ENCODE peak calls at places on chromosomes 11 and 22, in eight cellular contexts. One of them, this sample, is unnamed.

GRCh38 chr11:67382481-67383136 is 9.2 kb upstream of the RAD9A start:
- DNase-seq in Panc1: peak
- DNase-seq in GM23338: peak
- DNase-seq in HL-60: peak
- DNase-seq in transverse colon: peak
- DNase-seq in spleen: peak
- DNase-seq in endothelial cell of umbilical vein: peak
- DNase-seq in stomach: peak
- DNase-seq in this sample: peak

GRCh38 chr11:17553249-17553546 is 6.1 kb downstream of the OTOG start:
- DNase-seq in Panc1: no peak
- DNase-seq in GM23338: no peak
- DNase-seq in HL-60: no peak
- DNase-seq in transverse colon: no peak
- DNase-seq in spleen: peak
- DNase-seq in endothelial cell of umbilical vein: no peak
- DNase-seq in stomach: no peak
- DNase-seq in this sample: no peak

GRCh38 chr11:104092744-104093143 is 56.3 kb downstream of the DDI1 start:
- DNase-seq in Panc1: no peak
- DNase-seq in GM23338: no peak
- DNase-seq in HL-60: no peak
- DNase-seq in transverse colon: no peak
- DNase-seq in spleen: no peak
- DNase-seq in endothelial cell of umbilical vein: peak
- DNase-seq in stomach: no peak
- DNase-seq in this sample: no peak

GRCh38 chr11:106152013-106152412 is 74.6 kb downstream of the AASDHPPT start:
- DNase-seq in Panc1: no peak
- DNase-seq in GM23338: peak
- DNase-seq in HL-60: no peak
- DNase-seq in transverse colon: no peak
- DNase-seq in spleen: no peak
- DNase-seq in endothelial cell of umbilical vein: no peak
- DNase-seq in stomach: peak
- DNase-seq in this sample: peak

GRCh38 chr11:59102259-59102765 is 4.7 kb upstream of the FAM111B start:
- DNase-seq in Panc1: peak
- DNase-seq in GM23338: peak
- DNase-seq in HL-60: peak
- DNase-seq in transverse colon: peak
- DNase-seq in spleen: peak
- DNase-seq in endothelial cell of umbilical vein: peak
- DNase-seq in stomach: peak
- DNase-seq in this sample: peak

GRCh38 chr11:59557940-59558643 is 46.8 kb downstream of the OR4D9 start:
- DNase-seq in Panc1: no peak
- DNase-seq in GM23338: peak
- DNase-seq in HL-60: no peak
- DNase-seq in transverse colon: no peak
- DNase-seq in spleen: no peak
- DNase-seq in endothelial cell of umbilical vein: no peak
- DNase-seq in stomach: no peak
- DNase-seq in this sample: no peak

GRCh38 chr22:28822930-28823481 is 22.6 kb upstream of the XBP1 start:
- DNase-seq in Panc1: no peak
- DNase-seq in GM23338: no peak
- DNase-seq in HL-60: no peak
- DNase-seq in transverse colon: peak
- DNase-seq in spleen: no peak
- DNase-seq in endothelial cell of umbilical vein: no peak
- DNase-seq in stomach: peak
- DNase-seq in this sample: peak

GRCh38 chr11:44987506-44987905 is 36.8 kb upstream of the TP53I11 start:
- DNase-seq in Panc1: no peak
- DNase-seq in GM23338: no peak
- DNase-seq in HL-60: no peak
- DNase-seq in transverse colon: no peak
- DNase-seq in spleen: no peak
- DNase-seq in endothelial cell of umbilical vein: no peak
- DNase-seq in stomach: peak
- DNase-seq in this sample: no peak

GRCh38 chr11:95508219-95508880 is 277.3 kb upstream of the SESN3 start:
- DNase-seq in Panc1: no peak
- DNase-seq in GM23338: peak
- DNase-seq in HL-60: no peak
- DNase-seq in transverse colon: no peak
- DNase-seq in spleen: no peak
- DNase-seq in endothelial cell of umbilical vein: no peak
- DNase-seq in stomach: no peak
- DNase-seq in this sample: no peak

GRCh38 chr11:95512682-95513081 is 276.9 kb downstream of the FAM76B start:
- DNase-seq in Panc1: no peak
- DNase-seq in GM23338: no peak
- DNase-seq in HL-60: no peak
- DNase-seq in transverse colon: peak
- DNase-seq in spleen: no peak
- DNase-seq in endothelial cell of umbilical vein: peak
- DNase-seq in stomach: no peak
- DNase-seq in this sample: peak

GRCh38 chr11:95514386-95515145 is 275.0 kb downstream of the FAM76B start:
- DNase-seq in Panc1: no peak
- DNase-seq in GM23338: no peak
- DNase-seq in HL-60: no peak
- DNase-seq in transverse colon: no peak
- DNase-seq in spleen: no peak
- DNase-seq in endothelial cell of umbilical vein: no peak
- DNase-seq in stomach: no peak
- DNase-seq in this sample: no peak

GRCh38 chr11:95515379-95515778 is 274.2 kb downstream of the FAM76B start:
- DNase-seq in Panc1: no peak
- DNase-seq in GM23338: no peak
- DNase-seq in HL-60: no peak
- DNase-seq in transverse colon: no peak
- DNase-seq in spleen: no peak
- DNase-seq in endothelial cell of umbilical vein: no peak
- DNase-seq in stomach: no peak
- DNase-seq in this sample: no peak

GRCh38 chr11:95512177-95512576 is 277.4 kb downstream of the FAM76B start:
- DNase-seq in Panc1: no peak
- DNase-seq in GM23338: no peak
- DNase-seq in HL-60: no peak
- DNase-seq in transverse colon: peak
- DNase-seq in spleen: no peak
- DNase-seq in endothelial cell of umbilical vein: no peak
- DNase-seq in stomach: no peak
- DNase-seq in this sample: peak
- TF ChIP-seq POLR2AphosphoS5 in Panc1: no peak
- TF ChIP-seq POLR2AphosphoS5 in GM23338: no peak
- TF ChIP-seq POLR2AphosphoS5 in HL-60: no peak
- TF ChIP-seq POLR2AphosphoS5 in transverse colon: peak
- TF ChIP-seq POLR2AphosphoS5 in spleen: no peak
- TF ChIP-seq POLR2AphosphoS5 in endothelial cell of umbilical vein: no peak
- TF ChIP-seq POLR2AphosphoS5 in stomach: peak
- TF ChIP-seq POLR2AphosphoS5 in this sample: no peak

DNA sequence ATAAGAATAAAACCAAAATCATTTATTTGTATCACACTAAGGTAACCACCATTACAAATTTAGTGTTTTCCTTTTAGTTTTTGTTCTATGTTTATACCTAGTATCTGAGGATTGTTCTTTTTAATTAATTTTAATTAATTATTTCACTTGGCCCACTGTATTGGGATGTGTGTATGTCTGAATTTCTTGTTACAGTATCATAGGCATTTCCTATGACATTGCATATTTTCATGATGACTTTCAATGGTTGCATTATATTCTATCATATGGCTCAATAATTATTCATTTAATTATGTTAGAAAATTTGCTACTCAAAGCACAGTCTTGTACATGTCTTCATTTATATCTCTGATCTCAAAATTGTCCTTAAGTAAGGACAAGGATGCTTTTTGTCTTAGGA is 41.0 kb downstream of the C11orf71 start:
- DNase-seq in Panc1: no peak
- DNase-seq in GM23338: no peak
- DNase-seq in HL-60: no peak
- DNase-seq in transverse colon: no peak
- DNase-seq in spleen: no peak
- DNase-seq in endothelial cell of umbilical vein: peak
- DNase-seq in stomach: no peak
- DNase-seq in this sample: no peak
- H3K4me3 ChIP-seq in Panc1: no peak
- H3K4me3 ChIP-seq in GM23338: no peak
- H3K4me3 ChIP-seq in HL-60: no peak
- H3K4me3 ChIP-seq in transverse colon: no peak
- H3K4me3 ChIP-seq in spleen: no peak
- H3K4me3 ChIP-seq in endothelial cell of umbilical vein: no peak
- H3K4me3 ChIP-seq in stomach: no peak
- H3K4me3 ChIP-seq in this sample: no peak

GRCh38 chr22:41123151-41123550 is 30.8 kb downstream of the EP300 start:
- DNase-seq in Panc1: no peak
- DNase-seq in GM23338: no peak
- DNase-seq in HL-60: no peak
- DNase-seq in transverse colon: no peak
- DNase-seq in spleen: no peak
- DNase-seq in endothelial cell of umbilical vein: peak
- DNase-seq in stomach: no peak
- DNase-seq in this sample: no peak

GRCh38 chr22:41116342-41116741 is 23.9 kb downstream of the EP300 start:
- DNase-seq in Panc1: no peak
- DNase-seq in GM23338: no peak
- DNase-seq in HL-60: no peak
- DNase-seq in transverse colon: no peak
- DNase-seq in spleen: no peak
- DNase-seq in endothelial cell of umbilical vein: no peak
- DNase-seq in stomach: no peak
- DNase-seq in this sample: no peak

DNA sequence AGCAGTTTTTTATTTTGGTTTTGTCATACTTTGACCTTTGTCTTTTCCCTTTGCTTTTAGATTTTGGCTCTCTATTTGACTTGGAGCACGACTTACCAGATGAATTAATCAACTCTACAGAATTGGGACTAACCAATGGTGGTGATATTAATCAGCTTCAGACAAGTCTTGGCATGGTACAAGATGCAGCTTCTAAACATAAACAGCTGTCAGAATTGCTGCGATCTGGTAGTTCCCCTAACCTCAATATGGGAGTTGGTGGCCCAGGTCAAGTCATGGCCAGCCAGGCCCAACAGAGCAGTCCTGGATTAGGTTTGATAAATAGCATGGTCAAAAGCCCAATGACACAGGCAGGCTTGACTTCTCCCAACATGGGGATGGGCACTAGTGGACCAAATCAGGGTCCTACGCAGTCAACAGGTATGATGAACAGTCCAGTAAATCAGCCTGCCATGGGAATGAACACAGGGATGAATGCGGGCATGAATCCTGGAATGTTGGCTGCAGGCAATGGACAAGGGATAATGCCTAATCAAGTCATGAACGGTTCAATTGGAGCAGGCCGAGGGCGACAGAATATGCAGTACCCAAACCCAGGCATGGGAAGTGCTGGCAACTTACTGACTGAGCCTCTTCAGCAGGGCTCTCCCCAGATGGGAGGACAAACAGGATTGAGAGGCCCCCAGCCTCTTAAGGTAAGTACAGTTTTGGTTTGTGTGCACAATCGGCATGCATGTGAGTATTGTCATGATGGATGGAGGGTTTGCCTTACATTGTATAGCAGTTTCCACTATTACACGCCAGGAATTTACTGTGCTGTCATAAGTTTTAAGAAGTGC is 25.0 kb downstream of the EP300 start:
- DNase-seq in Panc1: no peak
- DNase-seq in GM23338: no peak
- DNase-seq in HL-60: no peak
- DNase-seq in transverse colon: no peak
- DNase-seq in spleen: no peak
- DNase-seq in endothelial cell of umbilical vein: no peak
- DNase-seq in stomach: no peak
- DNase-seq in this sample: no peak
- TF ChIP-seq POLR2AphosphoS5 in Panc1: no peak
- TF ChIP-seq POLR2AphosphoS5 in GM23338: no peak
- TF ChIP-seq POLR2AphosphoS5 in HL-60: no peak
- TF ChIP-seq POLR2AphosphoS5 in transverse colon: no peak
- TF ChIP-seq POLR2AphosphoS5 in spleen: no peak
- TF ChIP-seq POLR2AphosphoS5 in endothelial cell of umbilical vein: no peak
- TF ChIP-seq POLR2AphosphoS5 in stomach: no peak
- TF ChIP-seq POLR2AphosphoS5 in this sample: no peak

DNA sequence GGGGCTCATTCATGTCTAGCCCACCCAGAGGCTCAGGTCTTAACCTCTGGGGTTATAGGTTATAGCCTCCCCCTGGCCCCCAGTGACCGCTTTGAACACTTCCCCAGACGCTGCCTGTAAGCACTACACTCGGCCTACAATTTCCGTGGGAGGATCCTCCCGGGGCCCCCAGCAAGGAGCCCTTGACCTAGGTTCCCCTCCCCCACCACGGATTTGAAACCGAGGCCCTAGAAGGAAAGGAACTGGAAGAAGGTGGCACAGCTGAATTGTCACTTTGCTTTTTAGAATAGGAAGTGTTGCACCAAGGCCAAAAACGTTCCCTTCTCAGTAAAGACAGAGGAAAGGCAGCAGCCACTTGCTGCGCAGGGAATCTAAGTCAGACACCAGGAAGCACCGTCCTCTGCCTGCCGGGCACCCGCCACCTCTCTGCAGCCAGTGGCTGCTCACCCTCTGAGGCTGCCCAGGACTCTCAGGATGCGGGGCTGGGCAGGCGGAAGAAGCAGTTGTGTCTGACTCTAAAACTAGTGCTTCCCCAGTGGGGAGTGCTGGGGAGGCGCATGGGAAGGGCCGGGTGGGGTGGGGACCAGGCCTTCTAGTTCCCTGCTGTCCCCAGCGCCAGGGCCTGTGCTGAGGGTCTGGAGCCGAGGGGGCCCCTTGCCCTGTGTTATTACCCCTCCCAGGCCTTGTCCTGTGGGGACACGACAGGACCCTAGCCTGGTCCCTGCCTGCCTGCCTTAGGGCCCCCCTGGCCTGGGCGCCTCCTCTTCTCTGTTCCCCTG is 7.9 kb upstream of the FLRT1 start:
- DNase-seq in Panc1: no peak
- DNase-seq in GM23338: no peak
- DNase-seq in HL-60: peak
- DNase-seq in transverse colon: no peak
- DNase-seq in spleen: no peak
- DNase-seq in endothelial cell of umbilical vein: no peak
- DNase-seq in stomach: no peak
- DNase-seq in this sample: no peak
- H3K4me3 ChIP-seq in Panc1: no peak
- H3K4me3 ChIP-seq in GM23338: peak
- H3K4me3 ChIP-seq in HL-60: no peak
- H3K4me3 ChIP-seq in transverse colon: no peak
- H3K4me3 ChIP-seq in spleen: no peak
- H3K4me3 ChIP-seq in endothelial cell of umbilical vein: no peak
- H3K4me3 ChIP-seq in stomach: peak
- H3K4me3 ChIP-seq in this sample: no peak

This sample was measured in prostate gland.